ENCODE peak calls at places on chromosomes 7 and 10, in ten cellular contexts. J is lower lobe of right lung, N is heart right ventricle, I is adipocyte, M is IMR-90, Z is stomach, X is upper lobe of left lung, W is GM23248, C is Panc1, D is A549. B is an unnamed sample.
A peak's percentile ranks its signal among the peaks of the same experiment; 100 is the strongest.

GRCh38 chr7:123433665-123434064 is 100.7 kb downstream of the IQUB start:
- DNase-seq in I (no peak), Z (no peak), D (no peak), M (no peak), N (no peak), J (no peak), X (no peak), C (no peak), W (no peak), B (no peak)

GRCh38 chr7:131652934-131653333 is 96.5 kb upstream of the PODXL start:
- DNase-seq in X (no peak), J (no peak), W (peak; percentile 19), Z (no peak), C (no peak), N (no peak), M (no peak), D (no peak), I (no peak), B (no peak)

GRCh38 chr10:120012566-120012965 is 120.0 kb downstream of the SEC23IP start:
- DNase-seq in J (no peak), C (no peak), I (peak; percentile 1), Z (no peak), X (no peak), D (no peak), N (no peak), W (no peak), M (peak; percentile 16), B (no peak)

GRCh38 chr10:73416571-73416970 is 2.7 kb upstream of the ANXA7 start:
- DNase-seq in W (no peak), D (no peak), Z (no peak), I (no peak), N (no peak), J (no peak), M (no peak), X (no peak), C (no peak), B (no peak)

GRCh38 chr7:15389073-15389472 is 172.7 kb downstream of the AGMO start:
- DNase-seq in C (no peak), J (no peak), D (no peak), X (no peak), M (no peak), Z (no peak), N (no peak), W (peak; percentile 2), I (no peak), B (no peak)

GRCh38 chr7:81460646-81461045 is 309.2 kb downstream of the HGF start:
- DNase-seq in D (no peak), Z (no peak), X (no peak), C (no peak), N (no peak), M (no peak), W (no peak), J (no peak), I (no peak), B (no peak)

GRCh38 chr7:151351027-151351426 is 9.4 kb downstream of the NUB1 start:
- DNase-seq in Z (no peak), W (no peak), I (no peak), J (no peak), C (no peak), M (no peak), N (no peak), D (peak; percentile 35), X (no peak), B (peak; percentile 7)

GRCh38 chr7:91353923-91354322 is 89.7 kb downstream of the FZD1 start:
- DNase-seq in N (no peak), Z (no peak), X (no peak), J (no peak), W (no peak), C (no peak), M (no peak), I (no peak), D (no peak), B (no peak)

GRCh38 chr7:151686826-151687225 is 167.1 kb upstream of the RHEB start:
- DNase-seq in J (no peak), X (no peak), I (peak; percentile 25), Z (no peak), C (no peak), D (no peak), N (no peak), W (peak; percentile 56), M (no peak), B (no peak)

GRCh38 chr7:17301491-17302101 is 3.1 kb downstream of the AHR start:
- DNase-seq in X (no peak), M (peak; percentile 43), J (no peak), C (no peak), W (peak; percentile 73), D (no peak), Z (peak; percentile 52), N (no peak), I (peak; percentile 91), B (peak; percentile 61)

GRCh38 chr10:68096913-68097509 is 12.3 kb upstream of the MYPN start:
- DNase-seq in C (peak; percentile 96), I (peak; percentile 89), X (no peak), D (peak; percentile 69), M (peak; percentile 95), N (no peak), J (no peak), Z (peak; percentile 45), W (peak; percentile 96), B (no peak)

GRCh38 chr7:84985073-84985784 is 201.6 kb downstream of the SEMA3D start:
- DNase-seq in D (no peak), I (no peak), W (no peak), M (peak; percentile 15), N (no peak), X (no peak), Z (no peak), C (no peak), J (no peak), B (no peak)

GRCh38 chr7:137001041-137001440 is 132.6 kb downstream of the CHRM2 start:
- DNase-seq in M (peak; percentile 55), I (peak; percentile 56), D (no peak), N (no peak), W (no peak), X (no peak), C (no peak), J (no peak), Z (no peak), B (no peak)

DNA sequence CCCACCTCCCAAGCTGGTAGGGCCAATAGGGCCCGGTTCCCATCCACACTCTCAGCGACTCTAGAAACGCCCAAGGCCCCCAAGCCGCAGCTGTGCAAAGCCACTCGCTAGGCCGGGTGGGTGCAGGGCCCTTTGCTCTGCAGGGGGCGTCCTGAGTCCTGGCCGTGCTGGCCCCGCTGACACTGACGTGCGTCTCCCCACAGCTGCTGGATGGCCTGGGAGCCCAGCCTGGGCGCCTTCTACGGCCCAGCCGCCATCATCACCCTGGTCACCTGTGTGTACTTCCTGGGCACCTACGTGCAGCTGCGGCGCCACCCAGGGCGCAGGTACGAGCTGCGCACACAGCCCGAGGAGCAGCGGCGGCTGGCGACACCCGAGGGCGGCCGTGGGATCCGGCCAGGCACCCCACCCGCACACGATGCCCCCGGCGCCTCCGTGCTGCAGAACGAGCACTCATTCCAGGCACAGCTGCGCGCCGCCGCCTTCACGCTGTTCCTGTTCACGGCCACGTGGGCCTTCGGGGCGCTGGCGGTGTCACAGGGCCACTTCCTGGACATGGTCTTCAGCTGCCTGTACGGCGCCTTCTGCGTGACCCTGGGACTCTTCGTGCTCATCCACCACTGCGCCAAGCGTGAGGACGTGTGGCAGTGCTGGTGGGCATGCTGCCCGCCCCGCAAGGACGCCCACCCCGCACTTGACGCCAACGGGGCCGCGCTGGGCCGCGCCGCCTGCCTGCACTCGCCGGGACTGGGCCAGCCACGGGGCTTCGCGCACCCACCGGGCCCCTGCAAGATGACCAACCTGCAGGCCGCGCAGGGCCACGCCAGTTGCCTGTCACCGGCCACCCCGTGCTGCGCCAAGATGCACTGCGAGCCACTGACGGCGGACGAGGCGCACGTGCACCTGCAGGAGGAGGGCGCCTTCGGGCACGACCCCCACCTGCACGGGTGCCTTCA is 31.6 kb upstream of the KNDC1 start:
- DNase-seq in D (no peak), X (peak; percentile 81), J (peak; percentile 36), N (no peak), C (no peak), Z (no peak), I (no peak), M (no peak), W (no peak), B (no peak)
- H3K4me1 ChIP-seq in D (no peaks in the 10 kb centered on the region), X (no peaks in the 10 kb centered on the region), J (no peaks in the 10 kb centered on the region), N (no peaks in the 10 kb centered on the region), C (no peaks in the 10 kb centered on the region), Z (peaks cover 6% of the 10 kb centered on the region), I (no peaks in the 10 kb centered on the region), M (no peaks in the 10 kb centered on the region), W (no peaks in the 10 kb centered on the region), B (no peaks in the 10 kb centered on the region)

GRCh38 chr10:124598196-124598595 is 136.6 kb downstream of the LHPP start:
- DNase-seq in W (no peak), M (no peak), D (no peak), Z (no peak), N (no peak), I (no peak), X (no peak), J (no peak), C (no peak), B (no peak)
- H3K4me1 ChIP-seq in W (no peaks in the 10 kb centered on the region), M (no peaks in the 10 kb centered on the region), D (peaks cover 6% of the 10 kb centered on the region), Z (peaks cover 9% of the 10 kb centered on the region), N (no peaks in the 10 kb centered on the region), I (no peaks in the 10 kb centered on the region), X (no peaks in the 10 kb centered on the region), J (no peaks in the 10 kb centered on the region), C (no peaks in the 10 kb centered on the region), B (no peaks in the 10 kb centered on the region)

DNA sequence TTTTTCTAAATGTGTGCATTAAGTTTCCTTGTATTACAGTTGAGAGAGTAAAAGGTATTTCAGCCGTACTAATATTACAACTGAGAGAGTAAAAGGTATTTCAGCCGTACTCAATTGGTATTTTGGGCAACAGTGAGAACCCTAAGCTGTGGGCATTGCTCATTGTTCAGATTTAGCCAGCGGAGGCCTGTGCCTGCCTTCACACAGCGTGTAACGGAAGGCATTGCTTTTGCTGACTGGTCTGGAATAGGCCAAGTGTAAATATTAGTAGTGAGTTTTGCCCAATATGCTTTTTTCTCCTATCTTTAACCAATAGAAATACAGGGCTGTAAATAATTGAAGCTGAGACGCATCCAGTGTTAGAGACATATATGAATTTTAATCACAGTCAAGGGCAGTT is 130.5 kb downstream of the CELF2 start:
- DNase-seq in N (no peak), Z (no peak), J (no peak), W (no peak), D (no peak), M (no peak), X (no peak), C (no peak), I (no peak), B (no peak)
- H3K4me1 ChIP-seq in N (peaks cover 6% of the 10 kb centered on the region), Z (peaks cover 73% of the 10 kb centered on the region), J (peaks cover 74% of the 10 kb centered on the region), W (no peaks in the 10 kb centered on the region), D (no peaks in the 10 kb centered on the region), M (no peaks in the 10 kb centered on the region), X (peaks cover 57% of the 10 kb centered on the region), C (no peaks in the 10 kb centered on the region), I (peaks cover 11% of the 10 kb centered on the region), B (no peaks in the 10 kb centered on the region)

DNA sequence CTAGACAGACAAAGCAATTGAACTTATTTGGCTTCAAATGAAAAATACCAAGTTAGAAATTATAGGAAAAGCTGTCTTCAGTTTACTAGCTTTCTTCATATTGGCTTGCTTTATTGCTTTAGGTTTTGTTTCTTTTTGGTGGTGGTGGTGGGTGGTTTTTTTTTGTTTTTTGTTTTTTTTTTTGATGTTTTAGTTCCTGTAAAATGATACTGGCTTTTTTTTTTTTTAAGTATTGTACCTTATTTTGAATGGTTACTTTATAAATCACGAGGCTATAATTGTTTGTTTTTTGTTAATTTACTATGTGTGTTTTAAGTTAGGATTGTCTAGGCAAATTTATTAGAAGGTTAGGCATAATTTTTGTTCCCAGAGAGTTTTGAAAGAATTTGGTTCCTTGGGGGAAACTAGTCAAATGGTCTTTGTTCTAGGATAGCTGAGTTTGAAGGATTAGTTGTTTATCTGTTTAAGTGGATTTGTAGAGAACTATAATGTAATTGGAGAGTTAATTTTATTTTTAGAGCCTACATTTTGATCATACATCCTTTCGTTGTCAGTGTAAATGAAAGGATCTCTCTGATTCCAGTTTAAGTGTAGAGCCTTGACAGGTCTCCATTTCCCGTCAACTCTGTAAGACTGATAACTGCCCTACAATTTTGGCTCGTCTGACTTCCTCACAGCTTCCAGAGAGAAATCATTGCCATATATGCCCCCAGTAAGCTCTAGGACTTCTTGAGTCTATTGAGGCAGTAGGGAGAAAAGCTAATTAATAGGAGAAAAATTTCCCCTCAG is 3.5 kb downstream of the KMT2E start:
- DNase-seq in C (no peak), I (no peak), M (no peak), X (no peak), J (no peak), Z (no peak), N (no peak), W (no peak), D (no peak), B (no peak)
- H3K4me1 ChIP-seq in C (peaks cover 22% of the 10 kb centered on the region), I (peaks cover 59% of the 10 kb centered on the region), M (peaks cover 4% of the 10 kb centered on the region), X (peaks cover 56% of the 10 kb centered on the region), J (peaks cover 61% of the 10 kb centered on the region), Z (peaks cover 68% of the 10 kb centered on the region), N (no peaks in the 10 kb centered on the region), W (peaks cover 55% of the 10 kb centered on the region), D (peaks cover 51% of the 10 kb centered on the region), B (no peaks in the 10 kb centered on the region)